ENCODE peak calls at places on chromosome 5, in ten cellular contexts. H is thoracic aorta; Y is IMR-90; I is ovary; A is pancreas; D is mesenchymal stem cell; F is tibial nerve; B is SK-N-SH; N is hepatocyte; M is CD8-positive, alpha-beta T cell. C is an unnamed sample.

GRCh38 chr5:43207601-43208000 is 15.6 kb downstream of the NIM1K start:
- DNase-seq in H (no peak), Y (peak; percentile 77), I (no peak), A (no peak), D (peak; percentile 27), F (no peak), B (no peak), N (no peak), M (no peak), C (peak; percentile 19)

GRCh38 chr5:111271885-111272284 is 47.7 kb downstream of the CAMK4 start:
- DNase-seq in H (no peak), Y (no peak), I (no peak), A (no peak), D (no peak), F (no peak), B (no peak), N (no peak), M (no peak), C (no peak)

GRCh38 chr5:120684749-120685415 is 220.8 kb downstream of the PRR16 start:
- DNase-seq in H (no peak), Y (peak; percentile 12), I (no peak), A (no peak), D (no peak), F (no peak), B (peak; percentile 41), N (no peak), M (no peak), C (no peak)

GRCh38 chr5:78009937-78010527 is 233.9 kb upstream of the TBCA start:
- DNase-seq in H (no peak), Y (peak; percentile 95), I (no peak), A (no peak), D (peak; percentile 45), F (no peak), B (no peak), N (peak; percentile 50), M (no peak), C (no peak)

GRCh38 chr5:59554501-59554900 is 339.0 kb downstream of the PDE4D start:
- DNase-seq in H (no peak), Y (no peak), I (no peak), A (no peak), D (no peak), F (no peak), B (no peak), N (no peak), M (no peak), C (no peak)

GRCh38 chr5:170151105-170151831 is 45.6 kb downstream of the FOXI1 start:
- DNase-seq in H (peak; percentile 27), Y (peak; percentile 44), I (no peak), A (peak; percentile 58), D (peak; percentile 33), F (no peak), B (no peak), N (peak; percentile 51), M (peak; percentile 34), C (peak; percentile 84)

GRCh38 chr5:163910226-163910625 is 404.8 kb downstream of the MAT2B start:
- DNase-seq in H (no peak), Y (peak; percentile 45), I (no peak), A (no peak), D (no peak), F (no peak), B (peak; percentile 0), N (no peak), M (no peak), C (no peak)

GRCh38 chr5:130067364-130067763 is 163.1 kb downstream of the CHSY3 start:
- DNase-seq in H (no peak), Y (no peak), I (no peak), A (no peak), D (no peak), F (no peak), B (no peak), N (no peak), M (no peak), C (no peak)

GRCh38 chr5:167208911-167209310 is 1082.5 kb upstream of the WWC1 start:
- DNase-seq in H (no peak), Y (no peak), I (no peak), A (no peak), D (peak; percentile 3), F (no peak), B (no peak), N (no peak), M (no peak), C (peak; percentile 87)

DNA sequence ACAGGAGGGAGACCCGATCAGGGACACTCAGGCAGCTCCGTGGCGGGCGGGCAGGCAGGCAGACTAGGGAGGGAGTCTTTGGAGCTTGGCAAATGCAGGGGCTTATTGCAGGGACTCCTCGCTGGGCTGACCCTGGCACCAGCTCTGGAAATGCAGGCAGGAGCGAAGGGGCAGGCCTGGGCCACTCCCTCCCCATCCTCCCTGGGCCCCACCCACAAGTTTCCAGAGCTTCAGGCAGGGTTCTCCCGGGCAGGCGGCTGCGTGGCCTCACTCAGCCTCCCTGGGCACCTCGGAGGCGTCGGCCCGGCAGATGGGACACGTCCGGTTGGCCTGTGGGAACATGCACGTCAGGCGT is 8.5 kb downstream of the RNF44 start:
- DNase-seq in H (no peak), Y (no peak), I (no peak), A (no peak), D (no peak), F (no peak), B (no peak), N (no peak), M (no peak), C (no peak)
- H3K27ac ChIP-seq in H (no peak overlapping the region), Y (no peak overlapping the region), I (no peak overlapping the region), A (no peak overlapping the region), D (no peak overlapping the region), F (peak overlapping the region; percentile 11), B (no peak overlapping the region), N (no peak overlapping the region), M (no peak overlapping the region), C (no peak overlapping the region)

DNA sequence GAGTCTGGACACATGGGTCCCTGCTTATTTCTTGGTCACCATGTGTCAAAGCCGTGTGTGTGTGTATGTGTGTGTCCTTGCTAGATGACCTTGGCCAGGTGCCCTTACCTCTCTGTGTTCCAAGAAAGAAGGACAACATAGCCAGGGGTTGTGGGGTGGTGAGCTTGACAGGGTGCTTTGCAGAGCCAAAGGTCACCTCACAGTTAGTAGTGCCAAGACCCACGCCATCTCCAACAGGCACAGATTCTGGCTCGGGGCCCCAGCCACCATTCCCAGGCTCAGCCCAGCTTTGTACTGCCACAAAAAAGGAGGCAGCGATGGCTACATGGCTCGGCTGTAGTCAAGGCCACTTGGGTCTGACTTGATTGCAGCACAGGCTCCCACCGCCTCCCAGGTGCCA is 39.5 kb downstream of the CXXC5 start:
- DNase-seq in H (no peak), Y (no peak), I (no peak), A (peak; percentile 96), D (no peak), F (no peak), B (no peak), N (no peak), M (no peak), C (no peak)
- H3K27ac ChIP-seq in H (peak overlapping the region; percentile 66), Y (no peak overlapping the region), I (no peak overlapping the region), A (peak overlapping the region; percentile 69), D (peak overlapping the region; percentile 39), F (peak overlapping the region; percentile 98), B (no peak overlapping the region), N (peak overlapping the region; percentile 51), M (no peak overlapping the region), C (no peak overlapping the region)

GRCh38 chr5:113219695-113220094 is 215.1 kb downstream of the TSSK1B start:
- DNase-seq in H (no peak), Y (no peak), I (no peak), A (no peak), D (no peak), F (no peak), B (no peak), N (no peak), M (no peak), C (no peak)

GRCh38 chr5:113216545-113216944 is 218.2 kb downstream of the TSSK1B start:
- DNase-seq in H (no peak), Y (no peak), I (no peak), A (no peak), D (no peak), F (no peak), B (no peak), N (no peak), M (no peak), C (no peak)

GRCh38 chr5:113218906-113219517 is 215.8 kb downstream of the TSSK1B start:
- DNase-seq in H (no peak), Y (no peak), I (no peak), A (no peak), D (no peak), F (no peak), B (no peak), N (no peak), M (no peak), C (no peak)

GRCh38 chr5:113218200-113218599 is 216.6 kb downstream of the TSSK1B start:
- DNase-seq in H (no peak), Y (no peak), I (no peak), A (no peak), D (no peak), F (no peak), B (no peak), N (peak; percentile 20), M (no peak), C (no peak)

DNA sequence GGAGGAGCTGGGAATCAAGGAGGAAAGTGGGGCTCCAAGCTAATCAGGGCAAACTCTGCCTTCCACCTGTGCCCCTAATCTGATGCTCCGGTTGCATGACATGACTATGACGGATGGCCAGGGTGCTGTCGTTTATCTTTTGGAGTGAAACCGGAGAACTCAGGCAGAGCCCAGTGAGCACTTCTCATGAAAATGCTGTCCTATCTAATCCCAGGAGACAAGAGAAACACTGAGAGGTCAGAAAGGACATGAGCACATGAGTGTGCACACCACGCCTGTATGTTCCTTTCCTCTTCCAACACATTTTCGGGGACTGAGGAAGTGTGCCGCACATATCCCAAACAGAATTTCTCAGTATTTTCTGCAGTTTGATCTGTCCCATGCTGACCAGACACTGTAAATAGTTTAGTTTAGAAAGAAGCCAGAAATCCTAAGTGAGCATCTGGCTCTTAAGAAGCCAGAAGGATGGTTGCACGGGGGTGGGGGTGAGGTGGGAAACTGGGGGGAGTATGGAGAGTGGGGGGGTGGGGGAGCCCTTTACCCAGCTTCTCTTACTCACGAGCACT is 217.1 kb downstream of the TSSK1B start:
- DNase-seq in H (no peak), Y (no peak), I (no peak), A (no peak), D (peak; percentile 55), F (no peak), B (no peak), N (no peak), M (no peak), C (no peak)
- H3K27ac ChIP-seq in H (no peak overlapping the region), Y (no peak overlapping the region), I (peak overlapping the region; percentile 44), A (no peak overlapping the region), D (no peak overlapping the region), F (no peak overlapping the region), B (no peak overlapping the region), N (no peak overlapping the region), M (no peak overlapping the region), C (no peak overlapping the region)

DNA sequence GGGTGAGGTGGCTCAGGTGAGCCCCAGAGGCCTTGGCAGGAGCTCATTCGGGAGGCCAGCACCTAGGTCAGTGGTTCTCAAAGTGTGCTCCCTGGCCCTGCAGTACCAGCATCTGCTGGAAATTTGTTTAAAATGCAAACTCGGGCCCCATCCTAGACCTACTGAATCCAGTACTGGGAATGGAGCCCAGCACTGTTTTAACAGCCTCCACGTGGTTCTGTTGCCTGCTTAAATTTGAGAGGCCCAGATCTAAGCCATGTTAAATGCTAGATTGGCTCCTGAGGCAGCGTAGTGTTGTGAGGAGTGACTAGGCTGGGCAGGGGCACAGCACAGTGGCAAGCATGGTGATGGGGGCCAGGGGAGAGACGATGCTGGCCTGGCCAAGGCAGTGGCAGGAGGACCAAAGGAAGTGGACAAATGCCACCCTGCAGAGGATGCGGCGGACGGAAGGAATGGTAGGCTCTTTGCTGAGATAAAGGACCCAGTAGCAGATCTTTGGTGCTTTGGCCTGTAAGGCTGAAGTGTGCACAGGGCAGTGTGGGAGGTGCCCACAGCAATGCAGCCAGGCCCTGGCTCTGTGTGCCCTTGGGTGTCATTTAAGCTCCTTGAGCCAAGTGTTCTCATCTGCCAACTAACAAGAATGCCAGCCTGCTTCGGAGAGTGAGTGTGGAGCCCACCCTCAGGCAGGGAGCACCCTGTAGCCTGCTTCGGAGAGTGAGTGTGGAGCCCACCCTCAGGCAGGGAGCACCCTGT is 4.2 kb downstream of the PRR7 start:
- DNase-seq in H (no peak), Y (no peak), I (no peak), A (no peak), D (no peak), F (no peak), B (no peak), N (no peak), M (no peak), C (no peak)
- H3K27ac ChIP-seq in H (no peak overlapping the region), Y (no peak overlapping the region), I (no peak overlapping the region), A (no peak overlapping the region), D (no peak overlapping the region), F (no peak overlapping the region), B (no peak overlapping the region), N (no peak overlapping the region), M (no peak overlapping the region), C (no peak overlapping the region)